ENCODE peak calls at places on chromosomes 4 and X, in six cellular contexts. S is SHP77; Z is HCT116; O is LoVo; C is activated CD4-positive, alpha-beta T cell treated with anti-CD3 and anti-CD28 coated beads for 1 hour; W is NCI-H2029 treated with DMSO at 0.1 percent for 48 hours. L is an unnamed sample.

GRCh38 chr4:47238697-47239096 is 207.3 kb downstream of the GABRB1 start:
- DNase-seq in S (no peak), Z (no peak), O (no peak), C (no peak), W (no peak), L (no peak)

GRCh38 chr4:155377281-155377680 is 516 bp upstream of the MAP9 start:
- DNase-seq in S (peak), Z (no peak), O (no peak), C (no peak), W (peak), L (no peak)

GRCh38 chrX:134026732-134027311 is 41.4 kb upstream of the GPC3 start:
- DNase-seq in S (no peak), Z (peak), O (no peak), C (peak), W (no peak), L (no peak)

GRCh38 chr4:137749466-137749865 is 217.2 kb upstream of the PCDH18 start:
- DNase-seq in S (no peak), Z (no peak), O (no peak), C (no peak), W (no peak), L (no peak)

GRCh38 chrX:33205321-33205720 is 6.0 kb downstream of the DMD start:
- DNase-seq in S (no peak), Z (no peak), O (no peak), C (no peak), W (no peak), L (no peak)

GRCh38 chr4:1399508-1400190 is 6.6 kb downstream of the NKX1-1 start:
- DNase-seq in S (no peak), Z (no peak), O (no peak), C (no peak), W (no peak), L (no peak)

GRCh38 chrX:39149761-39150160 is 348.5 kb downstream of the MID1IP1 start:
- DNase-seq in S (no peak), Z (no peak), O (no peak), C (peak), W (no peak), L (peak)

GRCh38 chr4:30757357-30757756 is 37.2 kb downstream of the PCDH7 start:
- DNase-seq in S (no peak), Z (peak), O (no peak), C (no peak), W (no peak), L (no peak)

GRCh38 chr4:5783486-5783885 is 72.5 kb downstream of the EVC start:
- DNase-seq in S (no peak), Z (no peak), O (no peak), C (no peak), W (no peak), L (no peak)

GRCh38 chr4:107131295-107131694 is 95.2 kb upstream of the DKK2 start:
- DNase-seq in S (no peak), Z (no peak), O (no peak), C (no peak), W (no peak), L (no peak)

GRCh38 chr4:173413043-173413442 is 14.1 kb upstream of the SCRG1 start:
- DNase-seq in S (no peak), Z (no peak), O (no peak), C (no peak), W (no peak), L (no peak)

GRCh38 chrX:1450381-1451161 is 2.1 kb downstream of the ASMTL start:
- DNase-seq in S (no peak), Z (no peak), O (no peak), C (no peak), W (no peak), L (no peak)

GRCh38 chr4:138034871-138035270 is 207.3 kb downstream of the SLC7A11 start:
- DNase-seq in S (no peak), Z (no peak), O (no peak), C (no peak), W (no peak), L (no peak)

GRCh38 chrX:97984641-97985040 is 1100.9 kb downstream of the RPA4 start:
- DNase-seq in S (no peak), Z (no peak), O (no peak), C (no peak), W (no peak), L (no peak)

GRCh38 chr4:173448103-173448502 is 49.2 kb upstream of the SCRG1 start:
- DNase-seq in S (peak), Z (no peak), O (no peak), C (no peak), W (peak), L (no peak)

GRCh38 chr4:145815027-145815612 is 123.5 kb downstream of the ZNF827 start:
- DNase-seq in S (no peak), Z (no peak), O (no peak), C (no peak), W (no peak), L (no peak)

GRCh38 chrX:12197030-12197429 is 58.8 kb downstream of the FRMPD4 start:
- DNase-seq in S (no peak), Z (no peak), O (no peak), C (no peak), W (no peak), L (no peak)

GRCh38 chrX:23661671-23662070 is 5.6 kb upstream of the PRDX4 start:
- DNase-seq in S (no peak), Z (no peak), O (no peak), C (no peak), W (no peak), L (no peak)

GRCh38 chrX:129769467-129770154 is 10.1 kb upstream of the SASH3 start:
- DNase-seq in S (no peak), Z (no peak), O (no peak), C (peak), W (no peak), L (peak)

GRCh38 chr4:123450393-123450792 is 53.8 kb downstream of the SPRY1 start:
- DNase-seq in S (no peak), Z (no peak), O (no peak), C (no peak), W (no peak), L (no peak)

GRCh38 chr4:39464886-39465501 is 6.1 kb downstream of the LIAS start:
- DNase-seq in S (no peak), Z (peak), O (no peak), C (no peak), W (no peak), L (no peak)

GRCh38 chr4:5541154-5541553 is 167.2 kb downstream of the EVC2 start:
- DNase-seq in S (no peak), Z (no peak), O (no peak), C (no peak), W (no peak), L (no peak)

GRCh38 chr4:78551420-78552351 is at the start of gene ANXA3:
- DNase-seq in S (no peak), Z (no peak), O (peak), C (no peak), W (no peak), L (no peak)

GRCh38 chr4:4880492-4880891 is 21.0 kb downstream of the MSX1 start:
- DNase-seq in S (no peak), Z (no peak), O (no peak), C (no peak), W (no peak), L (no peak)

GRCh38 chrX:36961590-36961989 is 46.6 kb upstream of the FAM47C start:
- DNase-seq in S (no peak), Z (peak), O (no peak), C (no peak), W (no peak), L (no peak)

GRCh38 chrX:131816551-131817136 is 206.5 kb upstream of the STK26 start:
- DNase-seq in S (no peak), Z (no peak), O (peak), C (peak), W (no peak), L (peak)

GRCh38 chr4:80336582-80336981 is 1.1 kb downstream of the CFAP299 start:
- DNase-seq in S (peak), Z (peak), O (peak), C (no peak), W (peak), L (no peak)

GRCh38 chr4:87657525-87657924 is 7.4 kb downstream of the DMP1 start:
- DNase-seq in S (no peak), Z (peak), O (peak), C (no peak), W (no peak), L (no peak)

GRCh38 chr4:6204871-6205583 is 4.7 kb upstream of the JAKMIP1 start:
- DNase-seq in S (no peak), Z (no peak), O (no peak), C (no peak), W (no peak), L (no peak)

GRCh38 chr4:41678086-41678485 is 70.4 kb downstream of the PHOX2B start:
- DNase-seq in S (no peak), Z (no peak), O (no peak), C (no peak), W (no peak), L (no peak)

GRCh38 chrX:136667446-136668168 is 19.6 kb downstream of the CD40LG start:
- DNase-seq in S (no peak), Z (no peak), O (no peak), C (no peak), W (no peak), L (no peak)

GRCh38 chr4:131091896-131092295 is 1995.9 kb downstream of the C4orf33 start:
- DNase-seq in S (no peak), Z (peak), O (peak), C (no peak), W (peak), L (no peak)

GRCh38 chrX:73214366-73215094 is at the start of gene NAP1L2:
- DNase-seq in S (no peak), Z (no peak), O (no peak), C (peak), W (no peak), L (peak)

GRCh38 chrX:15399901-15400500 is 15.8 kb upstream of the VEGFD start:
- DNase-seq in S (no peak), Z (no peak), O (no peak), C (no peak), W (no peak), L (no peak)

GRCh38 chr4:1644906-1645657 is 39.0 kb downstream of the FAM53A start:
- DNase-seq in S (no peak), Z (no peak), O (no peak), C (no peak), W (no peak), L (no peak)

GRCh38 chrX:70755850-70756249 is 152.7 kb downstream of the TEX11 start:
- DNase-seq in S (no peak), Z (no peak), O (no peak), C (peak), W (no peak), L (peak)

GRCh38 chr4:71230258-71230594 is 108.6 kb upstream of the SLC4A4 start:
- DNase-seq in S (peak), Z (no peak), O (no peak), C (no peak), W (no peak), L (no peak)

GRCh38 chrX:27254663-27255062 is 208.5 kb downstream of the PPP4R3C start:
- DNase-seq in S (no peak), Z (no peak), O (no peak), C (no peak), W (no peak), L (no peak)

GRCh38 chrX:113741744-113742143 is 842.1 kb upstream of the HTR2C start:
- DNase-seq in S (no peak), Z (peak), O (no peak), C (no peak), W (no peak), L (no peak)